ENCODE peak calls at places on chromosomes 1 and 21, in nine cellular contexts. N, C, O, Y, I, W, J, D and B are unnamed samples.

GRCh38 chr1:230220907-230221306 is 153.9 kb downstream of the GALNT2 start:
- DNase-seq in N (no peak), C (no peak), O (no peak), Y (no peak), I (no peak), W (no peak), J (no peak), D (no peak), B (no peak)

GRCh38 chr1:63730211-63730610 is 43.6 kb upstream of the ROR1 start:
- DNase-seq in N (no peak), C (no peak), O (no peak), Y (no peak), I (peak), W (no peak), J (no peak), D (no peak), B (no peak)

GRCh38 chr1:236759252-236759859 is 35.7 kb upstream of the MTR start:
- DNase-seq in N (peak), C (no peak), O (no peak), Y (no peak), I (peak), W (no peak), J (peak), D (no peak), B (peak)

GRCh38 chr1:6951536-6951935 is 166.3 kb downstream of the CAMTA1 start:
- DNase-seq in N (no peak), C (no peak), O (no peak), Y (no peak), I (no peak), W (no peak), J (no peak), D (no peak), B (no peak)

GRCh38 chr21:44711327-44712202 is at the start of gene TSPEAR:
- DNase-seq in N (no peak), C (peak), O (no peak), Y (no peak), I (no peak), W (no peak), J (no peak), D (no peak), B (no peak)

GRCh38 chr21:17370263-17370662 is 142.6 kb upstream of the CXADR start:
- DNase-seq in N (no peak), C (no peak), O (no peak), Y (no peak), I (peak), W (no peak), J (no peak), D (no peak), B (no peak)

GRCh38 chr1:204350857-204351573 is 8.7 kb downstream of the PLEKHA6 start:
- DNase-seq in N (no peak), C (no peak), O (no peak), Y (no peak), I (no peak), W (peak), J (peak), D (peak), B (no peak)

GRCh38 chr1:167909691-167910180 is 4.2 kb downstream of the ADCY10 start:
- DNase-seq in N (no peak), C (no peak), O (no peak), Y (no peak), I (no peak), W (no peak), J (no peak), D (no peak), B (peak)

GRCh38 chr1:176515310-176515709 is 52.3 kb downstream of the PAPPA2 start:
- DNase-seq in N (no peak), C (no peak), O (peak), Y (no peak), I (peak), W (no peak), J (peak), D (no peak), B (peak)

GRCh38 chr21:38505654-38506523 is 7.6 kb upstream of the ERG start:
- DNase-seq in N (peak), C (no peak), O (peak), Y (no peak), I (peak), W (no peak), J (peak), D (no peak), B (peak)

GRCh38 chr1:20366076-20366765 is 75.5 kb downstream of the VWA5B1 start:
- DNase-seq in N (no peak), C (no peak), O (no peak), Y (no peak), I (peak), W (no peak), J (no peak), D (peak), B (no peak)

GRCh38 chr1:5991784-5992033 is 516 bp downstream of the NPHP4 start:
- DNase-seq in N (no peak), C (no peak), O (no peak), Y (no peak), I (no peak), W (no peak), J (no peak), D (peak), B (no peak)

GRCh38 chr1:234871710-234872262 is 256.9 kb downstream of the TOMM20 start:
- DNase-seq in N (no peak), C (no peak), O (no peak), Y (no peak), I (no peak), W (no peak), J (peak), D (no peak), B (peak)

GRCh38 chr1:93969371-93969770 is 60.1 kb upstream of the GCLM start:
- DNase-seq in N (no peak), C (no peak), O (no peak), Y (no peak), I (peak), W (no peak), J (no peak), D (no peak), B (no peak)

GRCh38 chr21:46532080-46532479 is 72.8 kb downstream of the S100B start:
- DNase-seq in N (no peak), C (no peak), O (no peak), Y (no peak), I (no peak), W (no peak), J (no peak), D (no peak), B (no peak)

GRCh38 chr1:36322085-36322785 is 1.2 kb downstream of the EVA1B start:
- DNase-seq in N (no peak), C (no peak), O (no peak), Y (no peak), I (no peak), W (no peak), J (no peak), D (no peak), B (no peak)

GRCh38 chr1:182389619-182390047 is 2.0 kb downstream of the GLUL start:
- DNase-seq in N (no peak), C (no peak), O (no peak), Y (no peak), I (no peak), W (no peak), J (no peak), D (no peak), B (peak)

GRCh38 chr21:37447288-37447936 is 80.8 kb downstream of the DYRK1A start:
- DNase-seq in N (no peak), C (no peak), O (no peak), Y (no peak), I (no peak), W (no peak), J (no peak), D (no peak), B (no peak)

GRCh38 chr1:39892611-39893595 is 8.8 kb downstream of the MYCL start:
- DNase-seq in N (peak), C (no peak), O (peak), Y (no peak), I (peak), W (no peak), J (peak), D (peak), B (peak)

GRCh38 chr1:26961826-26962225 is 1.6 kb upstream of the KDF1 start:
- DNase-seq in N (peak), C (no peak), O (peak), Y (no peak), I (peak), W (no peak), J (peak), D (no peak), B (no peak)

GRCh38 chr1:112957133-112957812 is 1.3 kb upstream of the SLC16A1 start:
- DNase-seq in N (peak), C (no peak), O (peak), Y (peak), I (peak), W (no peak), J (peak), D (peak), B (peak)

GRCh38 chr1:117209094-117209493 is 1.6 kb downstream of the VTCN1 start:
- DNase-seq in N (no peak), C (no peak), O (no peak), Y (no peak), I (peak), W (no peak), J (no peak), D (no peak), B (no peak)

GRCh38 chr1:91548382-91549040 is 47.9 kb downstream of the CDC7 start:
- DNase-seq in N (no peak), C (no peak), O (no peak), Y (no peak), I (no peak), W (no peak), J (no peak), D (no peak), B (no peak)

GRCh38 chr1:17075470-17076255 is 21.8 kb upstream of the SDHB start:
- DNase-seq in N (peak), C (no peak), O (no peak), Y (no peak), I (peak), W (no peak), J (no peak), D (no peak), B (no peak)

GRCh38 chr1:53144201-53144600 is 1.8 kb upstream of the SLC1A7 start:
- DNase-seq in N (no peak), C (no peak), O (no peak), Y (no peak), I (no peak), W (no peak), J (no peak), D (no peak), B (no peak)

GRCh38 chr1:156884560-156884959 is 9.0 kb upstream of the PEAR1 start:
- DNase-seq in N (no peak), C (no peak), O (no peak), Y (no peak), I (no peak), W (no peak), J (no peak), D (no peak), B (no peak)

GRCh38 chr1:14611792-14612191 is 13.3 kb downstream of the KAZN start:
- DNase-seq in N (no peak), C (no peak), O (no peak), Y (no peak), I (no peak), W (no peak), J (no peak), D (no peak), B (no peak)

GRCh38 chr1:171740356-171740863 is 1.5 kb downstream of the VAMP4 start:
- DNase-seq in N (no peak), C (no peak), O (no peak), Y (no peak), I (peak), W (no peak), J (peak), D (no peak), B (no peak)

GRCh38 chr1:153697191-153697872 is 18.8 kb downstream of the NPR1 start:
- DNase-seq in N (no peak), C (no peak), O (no peak), Y (no peak), I (peak), W (no peak), J (peak), D (no peak), B (no peak)

GRCh38 chr21:39079617-39080016 is 103.6 kb downstream of the PSMG1 start:
- DNase-seq in N (no peak), C (peak), O (peak), Y (no peak), I (no peak), W (no peak), J (no peak), D (peak), B (no peak)

GRCh38 chr1:29712801-29713200 is 476.5 kb downstream of the PTPRU start:
- DNase-seq in N (no peak), C (no peak), O (no peak), Y (no peak), I (no peak), W (no peak), J (no peak), D (no peak), B (no peak)

GRCh38 chr1:50369008-50369634 is 54.1 kb downstream of the DMRTA2 start:
- DNase-seq in N (no peak), C (no peak), O (no peak), Y (no peak), I (no peak), W (no peak), J (no peak), D (no peak), B (no peak)

GRCh38 chr1:229514578-229515275 is 6.6 kb upstream of the NUP133 start:
- DNase-seq in N (peak), C (peak), O (peak), Y (peak), I (peak), W (no peak), J (peak), D (peak), B (peak)

GRCh38 chr1:201455098-201455497 is 13.9 kb downstream of the PHLDA3 start:
- DNase-seq in N (no peak), C (no peak), O (no peak), Y (no peak), I (no peak), W (no peak), J (no peak), D (no peak), B (no peak)

GRCh38 chr1:88595355-88595754 is 88.7 kb upstream of the PKN2 start:
- DNase-seq in N (no peak), C (no peak), O (no peak), Y (no peak), I (peak), W (no peak), J (peak), D (no peak), B (peak)

GRCh38 chr1:217528271-217528670 is 102.6 kb downstream of the GPATCH2 start:
- DNase-seq in N (no peak), C (no peak), O (no peak), Y (no peak), I (peak), W (no peak), J (peak), D (no peak), B (no peak)